ENCODE peak calls at places on chromosomes 12 and 14, in nine cellular contexts. One of them, this sample, is unnamed.

GRCh38 chr14:100568164-100568997 is 18.8 kb downstream of the BEGAIN start:
- DNase-seq in IMR-90: no peak
- DNase-seq in HCT116: no peak
- DNase-seq in tibial artery: no peak
- DNase-seq in psoas muscle: no peak
- DNase-seq in PC-3: no peak
- DNase-seq in ovary: no peak
- DNase-seq in neural progenitor cell: peak; percentile 71
- DNase-seq in hepatocyte: no peak
- DNase-seq in this sample: no peak

GRCh38 chr12:54277823-54278276 is 2.1 kb downstream of the CBX5 start:
- DNase-seq in tibial artery: no peak
- DNase-seq in HCT116: no peak
- DNase-seq in neural progenitor cell: no peak
- DNase-seq in PC-3: peak; percentile 38
- DNase-seq in IMR-90: no peak
- DNase-seq in hepatocyte: no peak
- DNase-seq in psoas muscle: no peak
- DNase-seq in ovary: no peak
- DNase-seq in this sample: no peak

GRCh38 chr12:2615665-2616387 is 178.9 kb upstream of the FKBP4 start:
- DNase-seq in psoas muscle: no peak
- DNase-seq in HCT116: no peak
- DNase-seq in tibial artery: no peak
- DNase-seq in neural progenitor cell: peak; percentile 21
- DNase-seq in IMR-90: peak; percentile 92
- DNase-seq in ovary: no peak
- DNase-seq in hepatocyte: peak; percentile 22
- DNase-seq in PC-3: no peak
- DNase-seq in this sample: no peak

GRCh38 chr14:61296707-61297502 is 15.8 kb upstream of the TMEM30B start:
- DNase-seq in IMR-90: peak; percentile 56
- DNase-seq in HCT116: peak; percentile 27
- DNase-seq in tibial artery: no peak
- DNase-seq in hepatocyte: peak; percentile 53
- DNase-seq in ovary: no peak
- DNase-seq in PC-3: peak; percentile 87
- DNase-seq in psoas muscle: no peak
- DNase-seq in neural progenitor cell: no peak
- DNase-seq in this sample: no peak

GRCh38 chr12:107929436-107929835 is 154.9 kb downstream of the ASCL4 start:
- DNase-seq in tibial artery: no peak
- DNase-seq in IMR-90: peak; percentile 10
- DNase-seq in neural progenitor cell: peak; percentile 70
- DNase-seq in PC-3: peak; percentile 75
- DNase-seq in psoas muscle: no peak
- DNase-seq in hepatocyte: peak; percentile 32
- DNase-seq in HCT116: peak; percentile 78
- DNase-seq in ovary: no peak
- DNase-seq in this sample: no peak

GRCh38 chr14:35553808-35554207 is 19.8 kb downstream of the INSM2 start:
- DNase-seq in hepatocyte: no peak
- DNase-seq in ovary: no peak
- DNase-seq in psoas muscle: no peak
- DNase-seq in IMR-90: peak; percentile 73
- DNase-seq in neural progenitor cell: no peak
- DNase-seq in tibial artery: no peak
- DNase-seq in HCT116: no peak
- DNase-seq in PC-3: peak; percentile 35
- DNase-seq in this sample: no peak

GRCh38 chr14:91399868-91400640 is 17.6 kb downstream of the CCDC88C start:
- DNase-seq in tibial artery: no peak
- DNase-seq in hepatocyte: no peak
- DNase-seq in HCT116: no peak
- DNase-seq in psoas muscle: no peak
- DNase-seq in neural progenitor cell: no peak
- DNase-seq in ovary: no peak
- DNase-seq in IMR-90: no peak
- DNase-seq in PC-3: no peak
- DNase-seq in this sample: no peak

GRCh38 chr14:68464716-68465115 is 328.2 kb downstream of the ZFP36L1 start:
- DNase-seq in tibial artery: no peak
- DNase-seq in PC-3: peak; percentile 97
- DNase-seq in neural progenitor cell: no peak
- DNase-seq in IMR-90: peak; percentile 64
- DNase-seq in hepatocyte: no peak
- DNase-seq in HCT116: peak; percentile 94
- DNase-seq in ovary: no peak
- DNase-seq in psoas muscle: no peak
- DNase-seq in this sample: no peak

GRCh38 chr14:98174031-98174430 is 1098.0 kb downstream of the BCL11B start:
- DNase-seq in ovary: no peak
- DNase-seq in tibial artery: no peak
- DNase-seq in neural progenitor cell: no peak
- DNase-seq in IMR-90: no peak
- DNase-seq in hepatocyte: no peak
- DNase-seq in PC-3: no peak
- DNase-seq in psoas muscle: no peak
- DNase-seq in HCT116: no peak
- DNase-seq in this sample: no peak

GRCh38 chr12:16350682-16351081 is 3.2 kb downstream of the MGST1 start:
- DNase-seq in psoas muscle: peak; percentile 66
- DNase-seq in hepatocyte: peak; percentile 13
- DNase-seq in IMR-90: peak; percentile 97
- DNase-seq in ovary: no peak
- DNase-seq in neural progenitor cell: peak; percentile 59
- DNase-seq in PC-3: peak; percentile 95
- DNase-seq in tibial artery: peak; percentile 79
- DNase-seq in HCT116: peak; percentile 75
- DNase-seq in this sample: no peak

DNA sequence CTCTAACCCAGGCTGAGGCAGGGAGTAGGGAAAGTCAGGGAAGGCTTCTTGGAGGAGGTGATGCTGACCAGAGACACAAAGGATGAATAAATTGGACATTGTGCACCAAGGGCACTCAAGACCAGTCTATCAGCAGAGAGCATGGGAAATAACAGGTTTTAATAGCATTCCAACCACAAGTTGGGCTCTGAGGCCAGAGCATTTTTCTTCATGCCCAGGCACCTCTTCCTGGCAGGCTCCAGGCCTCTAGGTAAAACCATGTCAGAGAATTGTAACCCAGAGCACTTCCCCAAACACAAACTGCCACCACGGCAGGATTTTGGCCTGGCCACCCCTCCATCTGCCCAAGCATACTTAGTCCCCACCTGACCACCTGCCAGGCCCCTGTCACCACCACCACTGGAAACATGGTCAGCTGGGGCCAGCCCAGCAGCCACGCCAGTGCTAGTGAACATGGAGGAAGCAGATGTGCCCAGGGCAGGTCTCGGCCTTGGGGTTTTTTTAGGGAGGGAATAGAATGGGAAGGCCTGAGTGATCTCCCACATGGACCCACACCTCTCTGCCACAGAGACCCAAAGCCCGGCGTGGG is 22.7 kb downstream of the LTBP2 start:
- DNase-seq in IMR-90: no peak
- DNase-seq in hepatocyte: no peak
- DNase-seq in psoas muscle: peak; percentile 8
- DNase-seq in neural progenitor cell: no peak
- DNase-seq in HCT116: no peak
- DNase-seq in ovary: no peak
- DNase-seq in PC-3: no peak
- DNase-seq in tibial artery: no peak
- DNase-seq in this sample: no peak
- H3K4me1 ChIP-seq in IMR-90: peaks cover 27% of the 10 kb centered on the region
- H3K4me1 ChIP-seq in hepatocyte: peaks cover 13% of the 10 kb centered on the region
- H3K4me1 ChIP-seq in psoas muscle: peaks cover 16% of the 10 kb centered on the region
- H3K4me1 ChIP-seq in neural progenitor cell: no peaks in the 10 kb centered on the region
- H3K4me1 ChIP-seq in HCT116: peaks cover 4% of the 10 kb centered on the region
- H3K4me1 ChIP-seq in ovary: peaks cover 28% of the 10 kb centered on the region
- H3K4me1 ChIP-seq in PC-3: peaks cover 5% of the 10 kb centered on the region
- H3K4me1 ChIP-seq in tibial artery: peaks cover 54% of the 10 kb centered on the region
- H3K4me1 ChIP-seq in this sample: peaks cover 98% of the 10 kb centered on the region

GRCh38 chr12:30782316-30783173 is 27.8 kb upstream of the CAPRIN2 start:
- DNase-seq in hepatocyte: no peak
- DNase-seq in neural progenitor cell: no peak
- DNase-seq in psoas muscle: peak; percentile 58
- DNase-seq in IMR-90: no peak
- DNase-seq in tibial artery: no peak
- DNase-seq in HCT116: no peak
- DNase-seq in PC-3: no peak
- DNase-seq in ovary: no peak
- DNase-seq in this sample: no peak

GRCh38 chr12:30779178-30779577 is 24.4 kb upstream of the CAPRIN2 start:
- DNase-seq in HCT116: no peak
- DNase-seq in neural progenitor cell: no peak
- DNase-seq in IMR-90: no peak
- DNase-seq in tibial artery: no peak
- DNase-seq in hepatocyte: no peak
- DNase-seq in ovary: no peak
- DNase-seq in PC-3: no peak
- DNase-seq in psoas muscle: no peak
- DNase-seq in this sample: no peak

GRCh38 chr12:30783946-30784345 is 29.2 kb upstream of the CAPRIN2 start:
- DNase-seq in PC-3: no peak
- DNase-seq in hepatocyte: no peak
- DNase-seq in tibial artery: no peak
- DNase-seq in ovary: no peak
- DNase-seq in psoas muscle: no peak
- DNase-seq in HCT116: no peak
- DNase-seq in IMR-90: no peak
- DNase-seq in neural progenitor cell: no peak
- DNase-seq in this sample: no peak

GRCh38 chr12:30784508-30784907 is 29.8 kb upstream of the CAPRIN2 start:
- DNase-seq in HCT116: no peak
- DNase-seq in neural progenitor cell: no peak
- DNase-seq in ovary: no peak
- DNase-seq in tibial artery: no peak
- DNase-seq in psoas muscle: no peak
- DNase-seq in PC-3: no peak
- DNase-seq in hepatocyte: no peak
- DNase-seq in IMR-90: no peak
- DNase-seq in this sample: no peak

DNA sequence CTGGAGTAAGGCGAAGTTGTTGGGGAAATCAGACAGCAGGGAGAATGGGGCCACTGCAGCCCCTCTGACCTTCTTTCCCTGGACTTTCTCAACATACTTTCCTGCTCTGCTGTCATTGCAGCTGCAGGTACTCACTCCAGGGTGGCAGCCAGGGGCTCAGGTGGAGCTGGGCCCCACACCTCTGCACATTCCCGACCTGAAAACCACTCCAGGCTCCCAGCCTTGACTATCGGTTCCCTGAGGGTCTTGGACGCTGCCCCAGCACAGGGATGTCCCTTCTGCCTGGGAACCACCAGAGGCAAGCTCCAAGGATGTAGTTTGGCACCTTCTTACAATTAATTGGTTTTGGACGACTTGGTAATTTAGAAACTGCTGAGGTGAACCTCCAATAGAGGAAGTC is 24.8 kb upstream of the CAPRIN2 start:
- DNase-seq in hepatocyte: no peak
- DNase-seq in psoas muscle: no peak
- DNase-seq in tibial artery: no peak
- DNase-seq in ovary: no peak
- DNase-seq in HCT116: no peak
- DNase-seq in neural progenitor cell: no peak
- DNase-seq in IMR-90: no peak
- DNase-seq in PC-3: no peak
- DNase-seq in this sample: no peak
- H3K9me3 ChIP-seq in hepatocyte: no peaks in the 10 kb centered on the region
- H3K9me3 ChIP-seq in psoas muscle: no peaks in the 10 kb centered on the region
- H3K9me3 ChIP-seq in tibial artery: no peaks in the 10 kb centered on the region
- H3K9me3 ChIP-seq in ovary: no peaks in the 10 kb centered on the region
- H3K9me3 ChIP-seq in HCT116: peaks cover 8% of the 10 kb centered on the region
- H3K9me3 ChIP-seq in neural progenitor cell: peaks cover 22% of the 10 kb centered on the region
- H3K9me3 ChIP-seq in IMR-90: peaks cover 3% of the 10 kb centered on the region
- H3K9me3 ChIP-seq in PC-3: no peaks in the 10 kb centered on the region
- H3K9me3 ChIP-seq in this sample: no peaks in the 10 kb centered on the region

DNA sequence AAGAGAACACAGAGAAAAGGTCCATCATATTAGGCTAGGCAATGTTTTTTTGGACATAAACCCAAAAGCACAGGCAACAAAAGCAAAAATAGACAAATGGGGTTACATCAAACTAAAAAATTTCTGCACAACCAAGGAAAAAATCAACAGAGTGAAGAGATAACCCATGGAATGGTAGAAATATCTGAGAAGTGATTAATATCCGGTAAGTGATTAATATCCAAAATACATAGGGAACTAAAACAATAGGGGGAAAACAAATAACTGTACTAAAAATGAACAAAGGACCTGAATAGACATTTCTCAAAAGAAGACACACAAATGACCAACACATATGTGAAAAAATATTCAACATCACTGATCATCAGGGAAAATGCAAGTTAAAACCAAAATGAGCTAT is 4.3 kb downstream of the STYK1 start:
- DNase-seq in PC-3: no peak
- DNase-seq in IMR-90: no peak
- DNase-seq in ovary: no peak
- DNase-seq in hepatocyte: no peak
- DNase-seq in psoas muscle: no peak
- DNase-seq in neural progenitor cell: no peak
- DNase-seq in tibial artery: no peak
- DNase-seq in HCT116: no peak
- DNase-seq in this sample: no peak
- H3K4me1 ChIP-seq in PC-3: peaks cover 15% of the 10 kb centered on the region
- H3K4me1 ChIP-seq in IMR-90: no peaks in the 10 kb centered on the region
- H3K4me1 ChIP-seq in ovary: no peaks in the 10 kb centered on the region
- H3K4me1 ChIP-seq in hepatocyte: no peaks in the 10 kb centered on the region
- H3K4me1 ChIP-seq in psoas muscle: no peaks in the 10 kb centered on the region
- H3K4me1 ChIP-seq in neural progenitor cell: no peaks in the 10 kb centered on the region
- H3K4me1 ChIP-seq in tibial artery: peaks cover 10% of the 10 kb centered on the region
- H3K4me1 ChIP-seq in HCT116: no peaks in the 10 kb centered on the region
- H3K4me1 ChIP-seq in this sample: peaks cover 11% of the 10 kb centered on the region

GRCh38 chr14:95394297-95394891 is 74.7 kb upstream of the CLMN start:
- DNase-seq in IMR-90: no peak
- DNase-seq in hepatocyte: no peak
- DNase-seq in neural progenitor cell: no peak
- DNase-seq in PC-3: no peak
- DNase-seq in ovary: no peak
- DNase-seq in tibial artery: no peak
- DNase-seq in psoas muscle: no peak
- DNase-seq in HCT116: no peak
- DNase-seq in this sample: no peak
- H3K9me3 ChIP-seq in IMR-90: no peaks in the 10 kb centered on the region
- H3K9me3 ChIP-seq in hepatocyte: no peaks in the 10 kb centered on the region
- H3K9me3 ChIP-seq in neural progenitor cell: no peaks in the 10 kb centered on the region
- H3K9me3 ChIP-seq in PC-3: no peaks in the 10 kb centered on the region
- H3K9me3 ChIP-seq in ovary: no peaks in the 10 kb centered on the region
- H3K9me3 ChIP-seq in tibial artery: no peaks in the 10 kb centered on the region
- H3K9me3 ChIP-seq in psoas muscle: no peaks in the 10 kb centered on the region
- H3K9me3 ChIP-seq in HCT116: no peaks in the 10 kb centered on the region
- H3K9me3 ChIP-seq in this sample: no peaks in the 10 kb centered on the region